ENCODE peak calls at places on chromosomes 1 and 21, in nine cellular contexts. P is CD4-positive, alpha-beta T cell; V is fibroblast of lung; N is thoracic aorta; K is PC-9; F is aorta; A is uterus; Z is mesendoderm; T is HCT116. S is an unnamed sample.
A peak's percentile ranks its signal among the peaks of the same experiment; 100 is the strongest.

GRCh38 chr1:43858324-43858723 is 75.3 kb upstream of the ARTN start:
- DNase-seq in N (no peak), Z (peak; percentile 99), P (no peak), K (peak; percentile 92), A (peak; percentile 33), F (peak; percentile 80), T (no peak), V (peak; percentile 97), S (no peak)

GRCh38 chr1:85818371-85818770 is 110.1 kb upstream of the ZNHIT6 start:
- DNase-seq in T (no peak), N (no peak), V (peak; percentile 47), K (no peak), F (no peak), Z (peak; percentile 23), P (no peak), A (no peak), S (no peak)

GRCh38 chr21:42009018-42009830 is 936 bp downstream of the ZBTB21 start:
- DNase-seq in F (peak; percentile 80), T (no peak), N (no peak), V (peak; percentile 38), A (peak; percentile 54), Z (peak; percentile 69), P (peak; percentile 11), K (peak; percentile 26), S (peak; percentile 64)

GRCh38 chr1:192506741-192507155 is 68.8 kb upstream of the RGS1 start:
- DNase-seq in A (no peak), K (no peak), N (no peak), V (peak; percentile 72), Z (peak; percentile 56), T (peak; percentile 23), P (no peak), F (no peak), S (no peak)

GRCh38 chr21:32520885-32521735 is 64.2 kb downstream of the TCP10L start:
- DNase-seq in F (peak; percentile 90), V (peak; percentile 97), N (peak; percentile 68), K (peak; percentile 70), Z (no peak), P (no peak), A (peak; percentile 94), T (no peak), S (peak; percentile 50)

GRCh38 chr1:174550296-174550695 is 102.5 kb downstream of the GPR52 start:
- DNase-seq in F (no peak), K (no peak), P (no peak), V (no peak), N (no peak), T (no peak), Z (no peak), A (no peak), S (no peak)

GRCh38 chr1:8343464-8344001 is 25.6 kb downstream of the SLC45A1 start:
- DNase-seq in F (peak; percentile 92), P (no peak), Z (no peak), N (peak; percentile 64), K (peak; percentile 76), T (peak; percentile 46), V (peak; percentile 98), A (peak; percentile 90), S (no peak)

GRCh38 chr1:110428961-110429360 is 21.5 kb upstream of the LAMTOR5 start:
- DNase-seq in V (no peak), F (no peak), A (no peak), N (no peak), T (no peak), P (no peak), Z (no peak), K (no peak), S (no peak)

GRCh38 chr1:94994805-94995204 is 67.9 kb upstream of the CNN3 start:
- DNase-seq in Z (no peak), F (no peak), N (no peak), P (no peak), V (no peak), T (no peak), A (no peak), K (no peak), S (no peak)

GRCh38 chr1:210143465-210144062 is 89.0 kb upstream of the SERTAD4 start:
- DNase-seq in N (peak; percentile 31), T (peak; percentile 58), A (peak; percentile 81), Z (peak; percentile 62), K (peak; percentile 74), V (peak; percentile 79), F (peak; percentile 80), P (no peak), S (no peak)

DNA sequence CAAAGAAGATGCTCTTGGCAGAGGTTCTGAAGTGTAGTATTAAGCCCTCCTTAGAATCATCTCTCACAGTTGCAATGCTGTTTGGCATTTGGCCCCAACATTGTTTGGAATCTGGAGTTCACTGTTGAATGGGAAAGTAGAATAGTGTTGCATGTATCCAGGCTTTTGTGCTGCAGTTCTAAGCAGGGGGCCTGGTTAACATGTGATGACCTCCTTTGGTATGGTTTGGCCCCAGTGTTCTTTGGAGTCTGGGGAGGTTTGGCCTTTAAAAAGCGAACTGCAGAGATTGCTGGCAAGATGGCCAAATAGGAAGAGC is 61.8 kb upstream of the PLD5 start:
- DNase-seq in N (no peak), Z (no peak), K (no peak), T (no peak), A (no peak), F (no peak), V (no peak), P (no peak), S (no peak)
- H3K27ac ChIP-seq in N (no peak overlapping the region), Z (no peak overlapping the region), K (no peak overlapping the region), T (no peak overlapping the region), A (no peak overlapping the region), F (no peak overlapping the region), V (no peak overlapping the region), P (no peak overlapping the region), S (no peak overlapping the region)

DNA sequence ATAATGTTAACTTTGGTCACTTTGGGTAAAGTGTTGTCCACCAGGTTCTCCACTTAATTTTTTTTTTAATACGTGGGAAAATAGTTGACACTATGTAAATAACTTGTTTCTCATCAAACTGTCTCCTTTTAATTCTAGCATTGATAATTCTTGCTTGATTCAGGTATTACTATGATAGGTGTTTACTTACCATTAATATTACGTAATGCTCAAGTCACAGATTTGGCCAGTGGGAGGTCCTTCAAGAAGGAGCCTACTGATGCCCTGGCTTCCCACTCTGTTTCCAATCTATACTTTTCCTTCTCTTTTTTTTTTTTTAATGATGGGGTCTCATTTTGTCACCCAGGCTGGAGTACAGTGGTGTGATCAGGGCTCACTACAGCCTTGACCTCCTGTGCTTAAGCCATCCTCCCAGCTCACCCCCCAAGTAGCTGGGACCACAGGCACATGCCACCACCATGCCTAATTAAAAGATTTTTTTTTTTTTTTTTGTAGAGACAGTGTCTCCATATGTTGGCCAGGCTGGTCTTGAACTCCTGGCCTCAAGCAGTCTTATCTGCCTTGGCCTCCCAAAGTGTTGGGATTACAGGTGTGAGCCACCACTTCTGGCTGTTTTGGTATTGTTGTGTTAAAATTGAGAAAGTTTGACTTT is 29.9 kb downstream of the YTHDF2 start:
- DNase-seq in A (no peak), V (no peak), T (no peak), K (no peak), P (no peak), N (no peak), F (no peak), Z (no peak), S (no peak)
- H3K27ac ChIP-seq in A (no peak overlapping the region), V (no peak overlapping the region), T (no peak overlapping the region), K (no peak overlapping the region), P (no peak overlapping the region), N (no peak overlapping the region), F (no peak overlapping the region), Z (no peak overlapping the region), S (no peak overlapping the region)

GRCh38 chr1:166221316-166221715 is 54.5 kb upstream of the FAM78B start:
- DNase-seq in N (no peak), A (no peak), V (no peak), F (no peak), P (no peak), Z (no peak), K (no peak), T (no peak), S (no peak)
- H3K27ac ChIP-seq in N (no peak overlapping the region), A (no peak overlapping the region), V (no peak overlapping the region), F (no peak overlapping the region), P (no peak overlapping the region), Z (no peak overlapping the region), K (no peak overlapping the region), T (no peak overlapping the region), S (no peak overlapping the region)

DNA sequence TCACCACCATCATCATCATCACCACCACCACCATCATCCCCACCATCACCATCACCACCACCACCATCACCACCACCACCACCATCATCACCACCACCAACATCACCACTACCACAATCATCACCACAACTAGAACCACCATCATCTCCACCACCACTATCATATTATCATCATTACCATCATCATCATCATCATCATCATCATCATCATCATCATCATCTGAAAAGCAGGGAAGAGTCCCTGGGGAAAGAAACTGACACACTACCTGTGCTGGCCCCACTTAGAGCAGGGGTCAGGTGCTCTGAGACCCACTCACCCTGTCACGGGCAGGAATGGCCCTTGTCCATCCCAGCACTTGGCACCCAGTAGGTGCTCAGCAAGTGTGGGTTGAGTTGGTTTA is 104.9 kb upstream of the IFFO2 start:
- DNase-seq in Z (no peak), F (no peak), A (no peak), P (no peak), V (no peak), K (no peak), T (no peak), N (no peak), S (no peak)
- H3K27ac ChIP-seq in Z (no peak overlapping the region), F (no peak overlapping the region), A (no peak overlapping the region), P (no peak overlapping the region), V (no peak overlapping the region), K (no peak overlapping the region), T (no peak overlapping the region), N (no peak overlapping the region), S (no peak overlapping the region)

DNA sequence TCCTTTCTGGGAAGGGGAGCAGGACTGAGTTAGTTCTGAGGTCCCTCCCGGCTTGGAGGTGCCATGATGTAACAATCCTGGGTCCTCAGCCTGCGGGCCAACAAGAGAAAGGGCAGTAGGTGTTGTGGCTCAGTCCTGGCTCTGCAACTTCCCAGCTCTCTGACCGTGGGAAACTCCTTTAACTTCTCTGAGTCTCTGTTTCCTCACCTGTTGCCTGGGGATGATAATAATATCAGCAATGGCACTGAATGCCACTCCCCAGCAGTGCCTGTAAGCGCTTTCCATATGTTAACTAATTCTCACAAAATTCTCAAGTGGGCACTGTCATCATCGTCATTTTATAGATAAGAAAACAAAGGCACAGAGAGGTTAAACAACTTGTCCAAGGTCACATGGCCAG is 2.3 kb downstream of the PADI3 start:
- DNase-seq in T (no peak), K (peak; percentile 26), A (no peak), P (no peak), N (no peak), F (no peak), V (no peak), Z (no peak), S (no peak)
- H3K27ac ChIP-seq in T (peak overlapping the region; percentile 12), K (peak overlapping the region; percentile 93), A (no peak overlapping the region), P (no peak overlapping the region), N (no peak overlapping the region), F (no peak overlapping the region), V (no peak overlapping the region), Z (no peak overlapping the region), S (no peak overlapping the region)